ENCODE peak calls at places on chromosomes 11 and 22, in six cellular contexts. Q, U, T, N, O and S are unnamed samples.

GRCh38 chr11:69370984-69371709 is 77.2 kb downstream of the MYEOV start:
- DNase-seq in Q (no peak), U (no peak), T (no peak), N (no peak), O (no peak), S (peak)

GRCh38 chr11:121634889-121635288 is 182.1 kb upstream of the SORL1-AS1 start:
- DNase-seq in Q (peak), U (no peak), T (no peak), N (no peak), O (no peak), S (no peak)

GRCh38 chr11:75263944-75264349 is 23.4 kb downstream of the TPBGL start:
- DNase-seq in Q (peak), U (peak), T (no peak), N (no peak), O (no peak), S (no peak)

GRCh38 chr11:58292017-58292416 is 24.0 kb upstream of the OR10W1 start:
- DNase-seq in Q (no peak), U (no peak), T (no peak), N (no peak), O (no peak), S (no peak)

GRCh38 chr11:94639901-94640721 is 72.9 kb downstream of the PIWIL4 start:
- DNase-seq in Q (no peak), U (peak), T (no peak), N (no peak), O (peak), S (peak)

GRCh38 chr11:61447601-61448551 is 18.0 kb downstream of the SDHAF2 start:
- DNase-seq in Q (peak), U (no peak), T (no peak), N (no peak), O (no peak), S (no peak)

GRCh38 chr11:67276821-67277230 is 10.6 kb downstream of the GRK2 start:
- DNase-seq in Q (peak), U (peak), T (no peak), N (no peak), O (no peak), S (peak)

GRCh38 chr11:33899383-33900037 is 7.6 kb upstream of the LMO2 start:
- DNase-seq in Q (peak), U (peak), T (no peak), N (no peak), O (no peak), S (no peak)

GRCh38 chr11:93614111-93614784 is 47.2 kb upstream of the CEP295 start:
- DNase-seq in Q (no peak), U (peak), T (peak), N (no peak), O (no peak), S (peak)

GRCh38 chr22:38456841-38457699 is 2.1 kb upstream of the KCNJ4 start:
- DNase-seq in Q (no peak), U (no peak), T (no peak), N (no peak), O (no peak), S (no peak)

GRCh38 chr11:34926831-34927132 is 10.4 kb downstream of the PDHX start:
- DNase-seq in Q (peak), U (no peak), T (no peak), N (no peak), O (no peak), S (no peak)

GRCh38 chr11:110095554-110095953 is 2.4 kb downstream of the ZC3H12C start:
- DNase-seq in Q (no peak), U (no peak), T (no peak), N (no peak), O (no peak), S (no peak)

GRCh38 chr11:134725939-134726639 is 314.0 kb upstream of the B3GAT1 start:
- DNase-seq in Q (no peak), U (peak), T (peak), N (no peak), O (no peak), S (peak)

GRCh38 chr11:20739004-20739612 is 69.7 kb downstream of the NELL1 start:
- DNase-seq in Q (no peak), U (no peak), T (no peak), N (no peak), O (no peak), S (no peak)

GRCh38 chr11:69465236-69466000 is 16.0 kb upstream of the LINC01488 start:
- DNase-seq in Q (no peak), U (no peak), T (no peak), N (no peak), O (no peak), S (no peak)

GRCh38 chr11:65591939-65592814 is 3.4 kb downstream of the KCNK7 start:
- DNase-seq in Q (peak), U (peak), T (no peak), N (no peak), O (no peak), S (peak)

GRCh38 chr11:13160745-13161144 is 116.8 kb upstream of the BMAL1 start:
- DNase-seq in Q (no peak), U (no peak), T (no peak), N (no peak), O (no peak), S (no peak)

GRCh38 chr11:27355575-27356104 is 7.4 kb downstream of the CCDC34 start:
- DNase-seq in Q (no peak), U (no peak), T (no peak), N (no peak), O (no peak), S (no peak)

GRCh38 chr11:27353593-27354358 is 9.2 kb downstream of the CCDC34 start:
- DNase-seq in Q (peak), U (no peak), T (no peak), N (no peak), O (no peak), S (no peak)

GRCh38 chr11:27356624-27357222 is 6.3 kb downstream of the CCDC34 start:
- DNase-seq in Q (no peak), U (no peak), T (no peak), N (no peak), O (no peak), S (no peak)

GRCh38 chr11:27352781-27353180 is 10.2 kb downstream of the CCDC34 start:
- DNase-seq in Q (no peak), U (peak), T (no peak), N (no peak), O (no peak), S (no peak)

DNA sequence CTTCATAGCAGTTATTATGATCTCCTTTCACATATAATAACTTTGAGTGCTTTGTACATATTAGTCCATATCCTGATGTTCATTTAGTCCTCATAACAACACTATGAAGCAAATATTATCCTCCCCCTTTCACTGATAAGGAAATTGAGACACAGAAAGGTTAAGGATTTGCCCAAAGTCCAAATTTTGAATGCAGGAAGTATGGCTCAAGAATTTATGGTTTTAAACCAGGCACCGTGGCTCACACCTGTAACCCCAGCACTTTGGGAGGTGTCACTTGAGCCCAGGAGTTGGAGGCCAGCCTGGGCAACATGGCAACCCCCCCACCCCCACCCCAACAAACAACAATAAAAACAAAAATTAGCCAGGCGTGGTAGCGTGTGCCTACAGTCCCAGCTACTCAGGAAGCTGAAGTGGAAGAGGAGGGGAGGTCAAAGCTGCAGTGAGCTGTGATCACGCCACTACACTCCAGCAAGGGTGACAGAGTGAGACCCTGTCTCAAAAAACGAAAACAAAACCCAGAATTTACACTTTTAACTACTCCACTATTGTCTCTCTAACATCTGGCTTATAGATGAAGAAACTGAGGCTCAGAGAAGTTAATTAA is 8.6 kb downstream of the CCDC34 start:
- DNase-seq in Q (no peak), U (no peak), T (no peak), N (no peak), O (no peak), S (no peak)
- H3K27ac ChIP-seq in Q (no peak), U (no peak), T (no peak), N (no peak), O (no peak), S (no peak)

GRCh38 chr22:49092751-49093150 is 734.9 kb downstream of the BRD1 start:
- DNase-seq in Q (no peak), U (no peak), T (no peak), N (no peak), O (no peak), S (no peak)
- H3K4me2 ChIP-seq in Q (no peak), U (no peak), T (no peak), N (no peak), O (no peak), S (no peak)

GRCh38 chr11:47552581-47553416 is at the start of gene CELF1:
- DNase-seq in Q (peak), U (peak), T (peak), N (peak), O (peak), S (peak)
- H2BK5ac ChIP-seq in Q (peak), U (peak), T (peak), N (peak), O (peak), S (no peak)

GRCh38 chr22:35993048-35993714 is 35.4 kb downstream of the RBFOX2 start:
- DNase-seq in Q (no peak), U (no peak), T (no peak), N (no peak), O (no peak), S (no peak)

GRCh38 chr22:35997438-35997837 is 31.2 kb downstream of the RBFOX2 start:
- DNase-seq in Q (peak), U (peak), T (no peak), N (no peak), O (no peak), S (no peak)

GRCh38 chr22:35996596-35996995 is 32.0 kb downstream of the RBFOX2 start:
- DNase-seq in Q (no peak), U (no peak), T (no peak), N (no peak), O (no peak), S (no peak)

GRCh38 chr22:35995772-35996171 is 32.9 kb downstream of the RBFOX2 start:
- DNase-seq in Q (peak), U (peak), T (peak), N (no peak), O (no peak), S (no peak)

DNA sequence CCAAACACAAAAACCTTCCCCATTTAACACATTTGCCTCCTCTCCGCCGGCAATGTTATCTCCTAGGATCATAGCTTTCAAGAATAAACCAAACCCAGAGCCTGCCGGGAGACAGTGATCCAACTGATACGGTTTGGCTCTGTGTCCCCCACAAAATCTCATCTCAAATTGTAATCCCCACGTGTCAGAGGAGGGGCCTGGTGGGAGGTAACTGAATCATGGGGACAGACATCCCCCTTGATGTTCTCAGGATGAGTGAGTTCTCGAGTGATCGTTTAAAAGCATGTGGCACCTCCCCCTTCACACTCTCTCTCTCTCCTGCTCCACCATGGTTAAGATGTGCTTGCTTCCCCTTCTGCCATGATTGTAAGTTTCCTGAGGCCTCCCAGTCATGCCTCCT is 33.3 kb downstream of the RBFOX2 start:
- DNase-seq in Q (peak), U (peak), T (no peak), N (no peak), O (no peak), S (no peak)
- H3K27ac ChIP-seq in Q (peak), U (peak), T (no peak), N (no peak), O (no peak), S (no peak)